ENCODE peak calls at places on chromosome 9, in four cellular contexts. One of them, this sample, is unnamed.

GRCh38 chr9:115992834-115993233 is 160.8 kb upstream of the PAPPA start:
- DNase-seq in A549: no peak
- DNase-seq in tibial nerve: no peak
- DNase-seq in stomach: no peak
- DNase-seq in this sample: no peak

GRCh38 chr9:136105398-136106135 is 10.5 kb upstream of the NACC2 start:
- DNase-seq in stomach: no peak
- DNase-seq in A549: no peak
- DNase-seq in tibial nerve: no peak
- DNase-seq in this sample: no peak

GRCh38 chr9:125589287-125589686 is 117.7 kb downstream of the MAPKAP1 start:
- DNase-seq in tibial nerve: no peak
- DNase-seq in stomach: no peak
- DNase-seq in A549: no peak
- DNase-seq in this sample: no peak

GRCh38 chr9:134060546-134060945 is 7.3 kb downstream of the BRD3 start:
- DNase-seq in tibial nerve: no peak
- DNase-seq in stomach: peak
- DNase-seq in A549: no peak
- DNase-seq in this sample: no peak

GRCh38 chr9:129317179-129318011 is 139.3 kb upstream of the IER5L start:
- DNase-seq in stomach: no peak
- DNase-seq in A549: no peak
- DNase-seq in tibial nerve: peak
- DNase-seq in this sample: peak

GRCh38 chr9:17018540-17019196 is 116.2 kb upstream of the CNTLN start:
- DNase-seq in stomach: no peak
- DNase-seq in tibial nerve: no peak
- DNase-seq in A549: no peak
- DNase-seq in this sample: no peak

GRCh38 chr9:114312513-114312875 is 10.4 kb upstream of the ORM1 start:
- DNase-seq in tibial nerve: no peak
- DNase-seq in stomach: peak
- DNase-seq in A549: no peak
- DNase-seq in this sample: peak

GRCh38 chr9:26597542-26597941 is 295.1 kb downstream of the CAAP1 start:
- DNase-seq in A549: no peak
- DNase-seq in stomach: no peak
- DNase-seq in tibial nerve: no peak
- DNase-seq in this sample: no peak

GRCh38 chr9:121651295-121652036 is at the start of gene DAB2IP:
- DNase-seq in A549: no peak
- DNase-seq in stomach: peak
- DNase-seq in tibial nerve: no peak
- DNase-seq in this sample: peak

GRCh38 chr9:135488527-135488926 is 8.9 kb downstream of the PPP1R26 start:
- DNase-seq in tibial nerve: no peak
- DNase-seq in A549: no peak
- DNase-seq in stomach: no peak
- DNase-seq in this sample: no peak

GRCh38 chr9:35645736-35646582 is 4.8 kb downstream of the SIT1 start:
- DNase-seq in stomach: peak
- DNase-seq in A549: no peak
- DNase-seq in tibial nerve: no peak
- DNase-seq in this sample: peak

GRCh38 chr9:21030389-21031035 is 928 bp downstream of the HACD4 start:
- DNase-seq in tibial nerve: no peak
- DNase-seq in A549: no peak
- DNase-seq in stomach: no peak
- DNase-seq in this sample: no peak

GRCh38 chr9:37025381-37026084 is 8.5 kb downstream of the PAX5 start:
- DNase-seq in stomach: no peak
- DNase-seq in A549: no peak
- DNase-seq in tibial nerve: no peak
- DNase-seq in this sample: peak

GRCh38 chr9:16598316-16598715 is 272.2 kb downstream of the BNC2 start:
- DNase-seq in tibial nerve: no peak
- DNase-seq in stomach: no peak
- DNase-seq in A549: no peak
- DNase-seq in this sample: no peak

GRCh38 chr9:14525840-14526239 is 167.4 kb downstream of the ZDHHC21 start:
- DNase-seq in A549: no peak
- DNase-seq in stomach: no peak
- DNase-seq in tibial nerve: no peak
- DNase-seq in this sample: no peak

GRCh38 chr9:21141427-21141882 is at the start of gene IFNW1:
- DNase-seq in A549: no peak
- DNase-seq in stomach: no peak
- DNase-seq in tibial nerve: no peak
- DNase-seq in this sample: no peak

GRCh38 chr9:34611251-34611810 is 566 bp downstream of the RPP25L start:
- DNase-seq in stomach: no peak
- DNase-seq in A549: no peak
- DNase-seq in tibial nerve: no peak
- DNase-seq in this sample: no peak

GRCh38 chr9:23674016-23674585 is 151.9 kb downstream of the ELAVL2 start:
- DNase-seq in stomach: no peak
- DNase-seq in tibial nerve: no peak
- DNase-seq in A549: no peak
- DNase-seq in this sample: no peak

GRCh38 chr9:90680534-90680933 is 37.9 kb upstream of the DIRAS2 start:
- DNase-seq in A549: no peak
- DNase-seq in stomach: no peak
- DNase-seq in tibial nerve: no peak
- DNase-seq in this sample: no peak

GRCh38 chr9:36398745-36399144 is 1.3 kb downstream of the RNF38 start:
- DNase-seq in tibial nerve: no peak
- DNase-seq in stomach: no peak
- DNase-seq in A549: no peak
- DNase-seq in this sample: no peak

GRCh38 chr9:91896096-91896495 is 53.9 kb downstream of the ROR2 start:
- DNase-seq in stomach: no peak
- DNase-seq in A549: no peak
- DNase-seq in tibial nerve: no peak
- DNase-seq in this sample: no peak

GRCh38 chr9:15509931-15510788 is 610 bp downstream of the PSIP1 start:
- DNase-seq in tibial nerve: no peak
- DNase-seq in A549: peak
- DNase-seq in stomach: peak
- DNase-seq in this sample: peak

GRCh38 chr9:121305269-121305994 is 37.5 kb downstream of the GSN start:
- DNase-seq in A549: no peak
- DNase-seq in stomach: peak
- DNase-seq in tibial nerve: peak
- DNase-seq in this sample: no peak

DNA sequence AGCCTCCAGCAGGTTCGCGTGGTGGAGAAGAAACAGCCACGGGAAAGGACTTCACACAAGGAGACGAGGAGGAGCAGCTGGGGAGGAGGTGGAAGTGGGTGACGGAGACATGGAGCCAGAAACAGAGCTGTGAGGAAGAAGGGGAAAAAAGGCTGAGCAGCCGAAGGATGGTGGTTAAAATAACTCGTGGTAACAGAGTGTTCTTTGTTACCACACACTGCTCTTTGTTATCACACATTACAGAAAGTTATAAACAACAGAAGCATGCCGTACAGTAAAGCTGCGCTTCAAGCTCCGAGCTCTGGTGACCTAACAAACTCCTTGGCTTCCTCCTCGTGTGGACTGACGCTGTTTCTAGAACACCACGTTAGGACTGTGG is 215.4 kb downstream of the GLIS3 start:
- DNase-seq in A549: no peak
- DNase-seq in stomach: no peak
- DNase-seq in tibial nerve: no peak
- DNase-seq in this sample: no peak
- TF ChIP-seq EP300 in A549: no peak
- TF ChIP-seq EP300 in stomach: peak
- TF ChIP-seq EP300 in tibial nerve: peak
- TF ChIP-seq EP300 in this sample: no peak

DNA sequence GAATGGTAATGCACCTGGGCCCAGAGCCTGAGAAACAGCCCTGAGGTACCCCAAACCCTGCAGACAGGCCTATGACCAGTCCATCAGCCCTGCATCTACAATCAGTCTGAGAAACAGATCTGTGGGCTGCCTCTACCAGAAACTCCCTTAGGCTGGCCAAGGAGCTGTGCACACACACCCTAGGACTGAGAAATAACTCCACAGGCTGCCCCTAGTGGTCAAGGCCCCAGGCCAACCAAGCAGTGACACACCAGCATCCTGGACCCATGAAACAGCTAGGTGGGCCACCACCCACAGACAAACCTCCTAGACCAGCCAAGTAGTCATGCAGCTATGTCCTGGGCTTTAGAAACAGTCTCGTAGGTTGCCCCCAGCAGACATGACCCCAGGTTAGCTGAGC is 253.6 kb upstream of the VLDLR start:
- DNase-seq in A549: no peak
- DNase-seq in stomach: no peak
- DNase-seq in tibial nerve: no peak
- DNase-seq in this sample: no peak
- TF ChIP-seq CTCF in A549: no peak
- TF ChIP-seq CTCF in stomach: no peak
- TF ChIP-seq CTCF in tibial nerve: no peak
- TF ChIP-seq CTCF in this sample: no peak

GRCh38 chr9:33041459-33042188 is 16.6 kb downstream of the DNAJA1 start:
- DNase-seq in tibial nerve: no peak
- DNase-seq in A549: no peak
- DNase-seq in stomach: no peak
- DNase-seq in this sample: no peak

GRCh38 chr9:33040792-33041458 is 15.9 kb downstream of the DNAJA1 start:
- DNase-seq in A549: no peak
- DNase-seq in tibial nerve: no peak
- DNase-seq in stomach: no peak
- DNase-seq in this sample: no peak

GRCh38 chr9:33044677-33045282 is 19.7 kb downstream of the DNAJA1 start:
- DNase-seq in tibial nerve: no peak
- DNase-seq in A549: peak
- DNase-seq in stomach: peak
- DNase-seq in this sample: peak

GRCh38 chr9:33042528-33042927 is 17.5 kb downstream of the DNAJA1 start:
- DNase-seq in tibial nerve: no peak
- DNase-seq in stomach: no peak
- DNase-seq in A549: no peak
- DNase-seq in this sample: no peak

GRCh38 chr9:33044162-33044673 is 19.1 kb downstream of the DNAJA1 start:
- DNase-seq in A549: peak
- DNase-seq in stomach: peak
- DNase-seq in tibial nerve: peak
- DNase-seq in this sample: peak
- TF ChIP-seq EP300 in A549: no peak
- TF ChIP-seq EP300 in stomach: no peak
- TF ChIP-seq EP300 in tibial nerve: peak
- TF ChIP-seq EP300 in this sample: no peak

GRCh38 chr9:107294756-107295155 is 11.7 kb downstream of the RAD23B start:
- DNase-seq in stomach: no peak
- DNase-seq in tibial nerve: no peak
- DNase-seq in A549: no peak
- DNase-seq in this sample: no peak

GRCh38 chr9:107293555-107294085 is 10.5 kb downstream of the RAD23B start:
- DNase-seq in stomach: no peak
- DNase-seq in A549: no peak
- DNase-seq in tibial nerve: no peak
- DNase-seq in this sample: no peak

GRCh38 chr9:107295995-107296394 is 12.9 kb downstream of the RAD23B start:
- DNase-seq in tibial nerve: no peak
- DNase-seq in A549: no peak
- DNase-seq in stomach: no peak
- DNase-seq in this sample: no peak

DNA sequence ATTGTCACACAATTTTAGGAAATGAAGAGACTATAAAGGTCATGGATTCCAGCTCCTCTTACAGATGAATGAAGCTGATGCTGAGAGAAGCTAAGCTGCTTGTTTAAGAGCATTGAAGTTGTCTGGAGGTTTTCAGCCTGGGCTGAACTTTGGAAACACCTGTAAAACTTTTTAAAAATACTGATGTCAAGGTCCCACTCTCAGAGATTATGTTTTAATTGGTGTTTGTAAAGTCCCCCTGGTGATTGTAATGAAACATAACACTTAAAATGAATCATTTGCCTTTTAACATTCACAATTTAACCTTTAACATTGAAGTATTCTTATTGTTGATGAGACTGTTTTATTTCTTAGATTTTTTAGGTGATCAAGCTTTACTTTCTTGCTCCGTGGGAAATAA is 16.4 kb downstream of the RAD23B start:
- DNase-seq in stomach: no peak
- DNase-seq in tibial nerve: no peak
- DNase-seq in A549: no peak
- DNase-seq in this sample: no peak
- TF ChIP-seq CTCF in stomach: no peak
- TF ChIP-seq CTCF in tibial nerve: no peak
- TF ChIP-seq CTCF in A549: no peak
- TF ChIP-seq CTCF in this sample: no peak

DNA sequence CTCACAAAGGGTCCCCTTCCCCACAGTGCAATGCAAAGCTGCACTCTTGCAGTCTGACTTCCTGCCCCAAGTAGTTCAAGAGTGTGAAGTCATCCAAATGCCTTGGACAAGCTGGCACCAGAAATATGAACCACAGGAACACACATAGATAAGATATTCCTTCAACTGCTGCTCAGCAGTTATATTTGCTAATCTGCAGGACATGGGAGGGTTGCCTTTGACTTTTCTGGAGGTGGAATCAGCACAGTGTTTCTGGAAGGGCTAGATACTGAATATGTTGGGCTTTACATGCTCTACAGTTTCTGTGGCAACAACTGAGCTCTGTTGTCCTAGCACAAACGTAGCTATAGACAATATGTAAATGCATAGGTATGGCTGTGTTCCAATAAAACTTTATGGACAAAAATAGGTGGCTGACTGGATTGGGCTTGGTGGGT is 96.7 kb upstream of the PCA3 start:
- DNase-seq in tibial nerve: no peak
- DNase-seq in stomach: no peak
- DNase-seq in A549: no peak
- DNase-seq in this sample: no peak
- TF ChIP-seq EP300 in tibial nerve: no peak
- TF ChIP-seq EP300 in stomach: no peak
- TF ChIP-seq EP300 in A549: no peak
- TF ChIP-seq EP300 in this sample: no peak

This sample was measured in upper lobe of left lung.